ENCODE peak calls at places on chromosomes 4 and X, in five cellular contexts. N is transverse colon; I is HL-60; R is CD8-positive, alpha-beta memory T cell; Q is hepatocyte. G is an unnamed sample.

GRCh38 chr4:187157380-187157958 is 433.8 kb upstream of the FAT1 start:
- DNase-seq in I (no peak), R (no peak), Q (no peak), N (no peak), G (no peak)

GRCh38 chr4:2925496-2925895 is 37.7 kb downstream of the NOP14 start:
- DNase-seq in R (peak; percentile 23), N (no peak), Q (no peak), I (no peak), G (no peak)

GRCh38 chr4:123621072-123621705 is 224.6 kb downstream of the SPRY1 start:
- DNase-seq in I (no peak), R (no peak), N (no peak), Q (no peak), G (no peak)

GRCh38 chrX:1323315-1323714 is 13.3 kb upstream of the IL3RA start:
- DNase-seq in R (peak; percentile 64), N (peak; percentile 63), I (no peak), Q (peak; percentile 58), G (peak; percentile 70)

GRCh38 chr4:150385606-150386005 is 196.3 kb upstream of the MAB21L2 start:
- DNase-seq in I (no peak), Q (peak; percentile 39), N (no peak), R (no peak), G (peak; percentile 21)

GRCh38 chr4:90159193-90159592 is 32.0 kb downstream of the CCSER1 start:
- DNase-seq in N (no peak), Q (no peak), R (no peak), I (no peak), G (no peak)

GRCh38 chr4:73817341-73817740 is 19.1 kb upstream of the CXCL6 start:
- DNase-seq in Q (no peak), I (no peak), N (no peak), R (no peak), G (no peak)

GRCh38 chrX:132615396-132616131 is 126.7 kb upstream of the MBNL3 start:
- DNase-seq in Q (peak; percentile 70), N (peak; percentile 51), I (no peak), R (no peak), G (peak; percentile 65)

GRCh38 chr4:52173470-52174055 is 122.5 kb downstream of the SPATA18 start:
- DNase-seq in I (no peak), R (no peak), Q (no peak), N (no peak), G (no peak)

GRCh38 chr4:150664935-150665334 is 83.0 kb downstream of the MAB21L2 start:
- DNase-seq in Q (no peak), I (no peak), R (no peak), N (no peak), G (no peak)

GRCh38 chr4:139761461-139761860 is 95.8 kb downstream of the MGST2 start:
- DNase-seq in Q (no peak), I (no peak), R (no peak), N (no peak), G (no peak)

GRCh38 chr4:88320174-88320779 is 35.9 kb upstream of the PPM1K start:
- DNase-seq in I (no peak), N (no peak), R (no peak), Q (no peak), G (peak; percentile 13)
- H3K4me3 ChIP-seq in I (no peak overlapping the region), N (no peak overlapping the region), R (peak overlapping the region; percentile 37), Q (no peak overlapping the region), G (no peak overlapping the region)

DNA sequence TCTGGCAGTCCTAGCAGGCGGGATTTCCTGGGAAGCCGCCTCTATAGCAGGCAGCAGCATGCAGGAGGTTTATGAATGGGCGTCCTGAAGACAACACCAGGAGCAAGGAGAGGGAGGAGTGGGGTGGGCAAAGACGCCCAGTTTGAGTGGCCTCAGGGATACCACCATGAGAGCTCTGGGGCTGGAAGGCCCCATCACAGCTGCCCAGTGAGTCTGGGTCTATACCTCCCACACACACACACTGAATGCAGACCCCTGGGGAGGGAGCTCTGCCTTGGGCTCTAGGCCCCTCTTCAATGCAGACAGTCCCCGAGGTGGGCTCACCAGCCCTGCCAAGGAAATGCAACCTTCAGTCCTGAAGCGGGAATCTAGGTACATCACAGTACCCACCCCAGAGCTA is 98.6 kb downstream of the AFAP1 start:
- DNase-seq in I (no peak), Q (no peak), R (no peak), N (no peak), G (peak; percentile 20)
- H3K27ac ChIP-seq in I (no peak overlapping the region), Q (no peak overlapping the region), R (no peak overlapping the region), N (peak overlapping the region; percentile 17), G (no peak overlapping the region)

DNA sequence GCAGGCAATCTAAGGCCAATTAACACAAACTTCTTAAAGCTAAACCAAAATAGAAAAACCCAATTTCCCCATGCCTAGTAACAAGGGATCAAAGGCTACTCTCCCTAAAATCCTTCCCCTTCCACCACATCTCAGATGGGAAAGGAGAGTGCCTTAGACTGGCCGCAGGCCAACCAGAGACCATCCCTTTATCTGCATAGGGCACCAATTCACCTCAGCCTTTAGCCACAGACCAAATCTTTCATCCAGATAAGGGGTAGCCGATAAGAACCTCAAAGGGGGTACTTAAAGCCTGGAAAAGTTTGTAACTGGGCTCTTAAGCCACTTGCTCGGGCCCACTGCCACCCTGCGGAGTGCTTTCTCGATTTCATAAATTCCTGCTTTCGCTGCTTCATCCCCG is 68.3 kb downstream of the TEX13C start:
- DNase-seq in Q (no peak), N (no peak), R (no peak), I (no peak), G (no peak)
- H3K4me3 ChIP-seq in Q (no peak overlapping the region), N (no peak overlapping the region), R (no peak overlapping the region), I (no peak overlapping the region), G (no peak overlapping the region)

DNA sequence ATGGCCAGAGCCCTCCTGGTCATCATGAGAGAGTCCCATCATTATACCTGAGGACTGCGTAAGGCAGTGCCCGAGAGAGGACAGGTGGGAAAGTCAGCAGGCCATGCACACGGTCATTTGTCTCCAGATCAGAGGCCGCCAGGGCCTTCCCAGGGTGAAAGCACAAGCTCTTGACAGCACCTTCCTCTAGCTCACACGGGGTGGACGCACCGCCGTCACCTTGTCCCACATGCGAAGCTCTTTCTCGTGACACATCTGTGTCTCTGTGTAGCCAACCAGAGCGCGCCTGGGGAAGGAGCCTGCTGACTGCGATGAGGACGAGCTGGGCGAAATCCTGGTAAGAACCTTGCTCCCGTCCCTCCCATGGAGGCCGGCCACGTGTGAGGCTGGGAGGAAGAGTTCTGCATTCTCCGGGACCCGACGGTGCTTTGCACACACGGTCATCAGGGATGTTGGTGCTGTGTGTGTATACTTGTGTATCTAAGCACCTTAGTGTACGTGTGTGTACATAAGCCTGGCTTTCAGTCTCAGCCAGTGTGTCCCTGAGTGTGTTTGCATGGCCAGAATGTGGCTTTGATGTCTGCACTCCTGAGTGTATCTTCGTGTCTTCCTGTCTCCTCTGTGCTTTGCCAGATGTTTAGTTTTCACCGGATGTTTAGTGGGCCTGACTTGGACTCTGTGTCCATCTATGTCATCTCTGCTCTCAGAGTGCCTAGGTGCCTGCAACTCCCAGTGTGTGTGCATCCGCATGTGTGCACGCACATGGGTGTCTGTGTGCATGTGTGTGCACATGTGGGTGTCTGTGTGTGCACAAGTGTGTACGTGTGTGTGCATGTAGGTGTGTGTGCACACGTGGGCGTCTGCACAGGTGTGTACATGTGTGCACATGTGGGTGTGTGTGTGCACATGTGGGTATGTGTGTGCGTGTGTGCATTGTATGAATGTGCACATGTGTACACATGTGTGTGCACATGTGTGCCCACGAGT is 15.1 kb downstream of the ATP5ME start:
- DNase-seq in I (no peak), R (no peak), Q (no peak), N (no peak), G (no peak)
- H3K27ac ChIP-seq in I (no peak overlapping the region), R (no peak overlapping the region), Q (no peak overlapping the region), N (no peak overlapping the region), G (no peak overlapping the region)